ENCODE peak calls at places on chromosomes 13 and 19, in five cellular contexts. X, N, Z, J and P are unnamed samples.

GRCh38 chr19:30236006-30236405 is 136.2 kb upstream of the ZNF536 start:
- DNase-seq in X (no peak), Z (no peak), J (no peak), N (peak), P (peak)

GRCh38 chr13:113076681-113077401 is 28.8 kb upstream of the F7 start:
- DNase-seq in N (no peak), J (no peak), Z (no peak), X (no peak), P (no peak)

GRCh38 chr13:35345992-35346391 is 130.5 kb downstream of the MAB21L1 start:
- DNase-seq in Z (no peak), J (no peak), X (no peak), N (no peak), P (peak)

GRCh38 chr19:55452381-55453325 is 8.8 kb downstream of the ISOC2 start:
- DNase-seq in N (peak), J (peak), X (no peak), Z (peak), P (peak)

GRCh38 chr19:15231256-15231655 is 992 bp downstream of the EPHX3 start:
- DNase-seq in N (no peak), Z (peak), X (no peak), J (no peak), P (no peak)

GRCh38 chr19:12838182-12838890 is at the start of gene MAST1:
- DNase-seq in J (peak), Z (peak), N (peak), X (no peak), P (peak)

GRCh38 chr19:10812902-10813404 is 23.1 kb downstream of the TMED1 start:
- DNase-seq in J (peak), X (no peak), Z (peak), N (no peak), P (no peak)

GRCh38 chr19:17488593-17489391 is 18.5 kb downstream of the SLC27A1 start:
- DNase-seq in X (peak), J (peak), Z (peak), N (peak), P (peak)

GRCh38 chr13:29810145-29810742 is 40.2 kb downstream of the UBL3 start:
- DNase-seq in X (no peak), N (no peak), J (no peak), Z (no peak), P (no peak)

GRCh38 chr13:96091164-96091931 is 1.4 kb downstream of the HS6ST3 start:
- DNase-seq in X (no peak), J (peak), Z (no peak), N (peak), P (peak)

GRCh38 chr13:29733069-29733700 is 117.2 kb downstream of the UBL3 start:
- DNase-seq in N (no peak), X (no peak), Z (no peak), J (peak), P (no peak)

GRCh38 chr19:54485846-54486245 is 12.8 kb upstream of the CDC42EP5 start:
- DNase-seq in Z (no peak), N (no peak), X (no peak), J (no peak), P (no peak)

GRCh38 chr13:24135674-24136300 is 24.7 kb upstream of the SPATA13 start:
- DNase-seq in X (no peak), Z (peak), N (no peak), J (no peak), P (no peak)

GRCh38 chr13:108859202-108860012 is 230.0 kb downstream of the MYO16 start:
- DNase-seq in N (peak), Z (peak), X (no peak), J (peak), P (no peak)

GRCh38 chr19:46995492-46995891 is 24.1 kb upstream of the NPAS1 start:
- DNase-seq in Z (no peak), J (no peak), X (no peak), N (no peak), P (no peak)

GRCh38 chr19:33775731-33776487 is 20.8 kb upstream of the KCTD15 start:
- DNase-seq in J (no peak), N (no peak), X (no peak), Z (no peak), P (no peak)

GRCh38 chr19:42516771-42517170 is 11.5 kb downstream of the CEACAM1 start:
- DNase-seq in X (no peak), N (no peak), J (no peak), Z (no peak), P (no peak)

GRCh38 chr19:29810504-29810871 is 1.3 kb upstream of the CCNE1 start:
- DNase-seq in Z (peak), X (no peak), J (peak), N (no peak), P (no peak)

GRCh38 chr13:34156841-34157365 is 339.0 kb downstream of the RFC3 start:
- DNase-seq in X (peak), J (peak), Z (peak), N (no peak), P (no peak)

GRCh38 chr19:18014197-18014596 is 6.2 kb downstream of the ARRDC2 start:
- DNase-seq in J (no peak), N (no peak), X (no peak), Z (no peak), P (no peak)

GRCh38 chr13:94209110-94209509 is 270.4 kb downstream of the DCT start:
- DNase-seq in J (no peak), Z (peak), N (no peak), X (no peak), P (no peak)

GRCh38 chr13:97067342-97067895 is 73.1 kb upstream of the OXGR1 start:
- DNase-seq in J (no peak), X (no peak), N (no peak), Z (no peak), P (no peak)

GRCh38 chr13:98509271-98510155 is 67.4 kb downstream of the STK24 start:
- DNase-seq in N (no peak), J (peak), Z (peak), X (peak), P (no peak)

GRCh38 chr19:2561895-2562294 is 86.0 kb downstream of the GADD45B start:
- DNase-seq in J (no peak), N (no peak), Z (no peak), X (no peak), P (no peak)

GRCh38 chr19:45342911-45343310 is 2.4 kb downstream of the KLC3 start:
- DNase-seq in N (no peak), X (no peak), J (no peak), Z (no peak), P (no peak)

GRCh38 chr13:103187621-103188020 is 121.4 kb upstream of the SLC10A2 start:
- DNase-seq in N (no peak), X (no peak), J (peak), Z (no peak), P (no peak)
- TF ChIP-seq EZH2 in N (no peak), X (no peak), J (no peak), Z (no peak), P (no peak)

GRCh38 chr19:49801966-49802661 is 11.0 kb downstream of the FUZ start:
- DNase-seq in X (no peak), J (peak), N (peak), Z (no peak), P (peak)
- TF ChIP-seq CTCF in X (no peak), J (peak), N (no peak), Z (no peak), P (peak)

GRCh38 chr13:38819053-38819452 is 132.2 kb downstream of the FREM2 start:
- DNase-seq in X (no peak), Z (no peak), J (peak), N (no peak), P (peak)
- TF ChIP-seq EZH2phosphoT487 in X (no peak), Z (no peak), J (no peak), N (no peak), P (no peak)

DNA sequence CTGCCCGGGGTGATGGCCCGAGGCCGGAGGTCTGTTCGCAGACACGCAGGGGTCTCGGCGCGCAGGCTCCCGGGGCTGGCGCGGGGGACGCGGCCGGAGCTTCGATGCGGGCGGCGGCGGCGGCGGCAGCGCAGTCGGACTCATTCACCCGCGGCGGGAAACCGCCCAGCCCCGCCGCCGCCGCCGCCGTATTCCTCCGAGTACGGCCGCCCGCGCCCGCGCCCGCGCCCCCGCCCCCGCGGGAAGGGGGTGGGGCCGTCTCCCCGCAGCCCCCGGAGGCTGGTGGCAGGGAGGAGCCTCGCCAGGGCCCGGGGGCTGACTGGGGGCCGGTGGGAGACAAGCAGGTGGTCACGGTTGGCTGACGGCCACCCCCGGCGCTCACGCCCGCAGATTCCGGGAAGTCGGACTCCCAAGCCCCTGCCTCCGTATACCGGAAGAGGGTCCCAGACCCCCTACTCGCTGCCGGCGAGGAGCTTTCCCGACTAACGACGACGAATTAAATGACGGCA is at the start of gene C2CD4C:
- DNase-seq in J (peak), X (no peak), Z (no peak), N (peak), P (peak)
- TF ChIP-seq EZH2 in J (no peak), X (no peak), Z (no peak), N (no peak), P (no peak)

DNA sequence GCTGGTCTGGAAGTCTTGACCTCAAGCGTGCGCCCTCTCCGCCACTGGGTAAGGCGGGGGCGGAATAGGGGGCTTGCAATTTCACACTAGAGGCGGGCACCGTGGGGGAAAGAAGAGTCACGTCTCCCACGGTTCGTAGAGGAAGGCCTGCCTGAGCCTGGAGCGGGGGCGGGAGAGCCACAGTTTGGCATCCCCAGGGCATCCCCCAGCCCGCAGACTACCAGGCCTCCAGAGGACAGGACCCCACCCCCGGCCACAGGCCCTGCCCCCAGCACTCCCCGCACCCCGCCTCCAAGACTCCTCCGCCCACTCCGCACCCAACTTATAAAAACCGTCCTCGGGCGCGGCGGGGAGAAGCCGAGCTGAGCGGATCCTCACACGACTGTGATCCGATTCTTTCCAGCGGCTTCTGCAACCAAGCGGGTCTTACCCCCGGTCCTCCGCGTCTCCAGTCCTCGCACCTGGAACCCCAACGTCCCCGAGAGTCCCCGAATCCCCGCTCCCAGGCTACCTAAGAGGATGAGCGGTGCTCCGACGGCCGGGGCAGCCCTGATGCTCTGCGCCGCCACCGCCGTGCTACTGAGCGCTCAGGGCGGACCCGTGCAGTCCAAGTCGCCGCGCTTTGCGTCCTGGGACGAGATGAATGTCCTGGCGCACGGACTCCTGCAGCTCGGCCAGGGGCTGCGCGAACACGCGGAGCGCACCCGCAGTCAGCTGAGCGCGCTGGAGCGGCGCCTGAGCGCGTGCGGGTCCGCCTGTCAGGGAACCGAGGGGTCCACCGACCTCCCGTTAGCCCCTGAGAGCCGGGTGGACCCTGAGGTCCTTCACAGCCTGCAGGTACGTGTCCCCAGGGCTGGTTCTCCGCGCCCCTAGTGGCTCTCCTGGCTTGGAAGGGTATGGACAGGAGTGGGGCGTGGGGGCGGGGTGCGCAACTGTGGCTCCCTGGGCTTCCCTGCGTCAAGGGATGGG is at the start of gene ANGPTL4:
- DNase-seq in Z (peak), J (peak), X (peak), N (peak), P (peak)
- TF ChIP-seq CTCF in Z (peak), J (no peak), X (no peak), N (peak), P (peak)

GRCh38 chr13:102401755-102402154 is at the start of gene FGF14:
- DNase-seq in N (no peak), X (no peak), J (no peak), Z (no peak), P (peak)

GRCh38 chr13:102402292-102402691 is 444 bp upstream of the FGF14 start:
- DNase-seq in J (peak), X (no peak), N (peak), Z (no peak), P (peak)

GRCh38 chr13:102401305-102401704 is 543 bp downstream of the FGF14 start:
- DNase-seq in J (no peak), N (no peak), Z (no peak), X (no peak), P (no peak)

GRCh38 chr13:102400619-102401125 is 1.2 kb downstream of the FGF14 start:
- DNase-seq in X (no peak), J (no peak), Z (no peak), N (peak), P (peak)

GRCh38 chr13:102399791-102400618 is 1.8 kb downstream of the FGF14 start:
- DNase-seq in N (peak), X (no peak), Z (no peak), J (no peak), P (peak)
- TF ChIP-seq EZH2phosphoT487 in N (no peak), X (no peak), Z (no peak), J (no peak), P (peak)

GRCh38 chr19:858868-859843 is at the start of gene CFD:
- DNase-seq in X (no peak), Z (no peak), J (no peak), N (no peak), P (no peak)

GRCh38 chr19:861756-862528 is 2.5 kb downstream of the CFD start:
- DNase-seq in X (peak), N (peak), Z (peak), J (peak), P (peak)

GRCh38 chr19:862529-863304 is 3.3 kb downstream of the CFD start:
- DNase-seq in X (no peak), J (peak), N (peak), Z (no peak), P (peak)

GRCh38 chr19:861099-861755 is 1.8 kb downstream of the CFD start:
- DNase-seq in N (no peak), J (no peak), Z (no peak), X (no peak), P (no peak)

GRCh38 chr19:860481-861098 is 1.1 kb downstream of the CFD start:
- DNase-seq in J (peak), Z (peak), N (peak), X (peak), P (peak)
- TF ChIP-seq EZH2 in J (no peak), Z (no peak), N (no peak), X (no peak), P (peak)